ENCODE peak calls at places on chromosomes 7 and 10, in nine cellular contexts. R is activated effector memory CD4-positive, alpha-beta T cell treated with anti-CD3 and anti-CD28 coated beads, Interleukin-2, amount 50 U/mL, for 16 hours; I is CD4-positive, CD25-positive, alpha-beta regulatory T cell; G is HS-5; N is HL-60; E is non-pigmented ciliary epithelial cell; A is HFFc6; L is endothelial cell; X is activated CD4-positive, alpha-beta T cell treated with anti-CD3 and anti-CD28 coated beads for 1 hour. W is an unnamed sample.

GRCh38 chr7:1811850-1812692 is 142.0 kb downstream of the ELFN1 start:
- DNase-seq in A (no peak), N (peak), L (no peak), G (no peak), I (no peak), E (no peak), X (no peak), R (peak), W (no peak)

GRCh38 chr10:34150103-34150502 is 665.0 kb downstream of the PARD3 start:
- DNase-seq in R (no peak), L (no peak), G (no peak), E (no peak), N (no peak), A (no peak), X (no peak), I (no peak), W (no peak)

GRCh38 chr7:45988405-45989057 is 67.5 kb upstream of the IGFBP3 start:
- DNase-seq in X (no peak), E (no peak), G (no peak), A (no peak), I (no peak), N (no peak), R (no peak), L (no peak), W (no peak)

GRCh38 chr7:81331061-81332018 is 412.5 kb upstream of the SEMA3C start:
- DNase-seq in X (no peak), R (no peak), L (no peak), A (no peak), I (no peak), N (no peak), E (no peak), G (no peak), W (no peak)

GRCh38 chr7:78134256-78134655 is 335.7 kb downstream of the PHTF2 start:
- DNase-seq in N (no peak), R (no peak), I (peak), L (peak), X (no peak), G (peak), E (peak), A (peak), W (no peak)

GRCh38 chr7:22876986-22877729 is 54.5 kb upstream of the TOMM7 start:
- DNase-seq in R (no peak), I (no peak), N (no peak), X (no peak), A (no peak), L (no peak), G (no peak), E (no peak), W (no peak)

GRCh38 chr10:47374611-47375536 is 9.2 kb downstream of the ZNF488 start:
- DNase-seq in G (no peak), A (peak), X (no peak), N (no peak), R (peak), I (no peak), E (peak), L (peak), W (no peak)

GRCh38 chr7:44561962-44562621 is 11.6 kb downstream of the DDX56 start:
- DNase-seq in G (peak), L (no peak), E (no peak), N (no peak), I (no peak), X (no peak), A (peak), R (peak), W (no peak)

GRCh38 chr7:92674379-92674778 is 84.2 kb upstream of the FAM133B start:
- DNase-seq in G (no peak), R (no peak), I (no peak), N (no peak), L (no peak), A (no peak), E (no peak), X (no peak), W (no peak)

GRCh38 chr10:89378006-89378627 is at the start of gene IFIT1B:
- DNase-seq in I (no peak), X (no peak), A (no peak), E (no peak), L (no peak), N (no peak), R (no peak), G (no peak), W (no peak)

GRCh38 chr10:122530177-122530576 is 30.4 kb upstream of the DMBT1 start:
- DNase-seq in A (no peak), E (no peak), I (no peak), X (no peak), L (no peak), N (no peak), G (no peak), R (no peak), W (no peak)

GRCh38 chr10:110859947-110860376 is 11.8 kb upstream of the PDCD4 start:
- DNase-seq in X (no peak), A (peak), I (no peak), L (no peak), N (peak), G (no peak), R (no peak), E (peak), W (no peak)

GRCh38 chr7:26081627-26082026 is 70.4 kb upstream of the NFE2L3 start:
- DNase-seq in L (no peak), A (no peak), G (no peak), R (no peak), N (no peak), I (no peak), X (no peak), E (no peak), W (no peak)

GRCh38 chr7:103687981-103688380 is 242.0 kb upstream of the SLC26A5 start:
- DNase-seq in E (no peak), X (no peak), I (no peak), A (no peak), R (no peak), G (no peak), N (no peak), L (no peak), W (no peak)

GRCh38 chr7:140696024-140696678 is 357 bp upstream of the NDUFB2 start:
- DNase-seq in I (no peak), R (peak), A (peak), X (peak), E (peak), G (peak), N (peak), L (peak), W (peak)

GRCh38 chr10:50805981-50806622 is 66.4 kb downstream of the ASAH2B start:
- DNase-seq in N (no peak), L (no peak), X (no peak), G (no peak), R (no peak), I (no peak), A (no peak), E (no peak), W (no peak)

GRCh38 chr7:75915416-75916156 is 631 bp downstream of the POR start:
- DNase-seq in N (peak), L (peak), I (peak), A (no peak), E (no peak), R (peak), G (no peak), X (peak), W (no peak)

GRCh38 chr10:89296227-89296648 is 5.6 kb upstream of the IFIT2 start:
- DNase-seq in I (no peak), R (no peak), X (no peak), E (no peak), N (peak), G (no peak), L (no peak), A (peak), W (no peak)

GRCh38 chr10:70492786-70493659 is 14.5 kb downstream of the PALD1 start:
- DNase-seq in N (peak), X (no peak), L (no peak), G (no peak), E (no peak), A (no peak), I (no peak), R (no peak), W (no peak)

GRCh38 chr10:63005246-63005645 is 127.9 kb upstream of the NRBF2 start:
- DNase-seq in N (no peak), A (peak), L (no peak), E (no peak), I (no peak), X (no peak), R (no peak), G (peak), W (no peak)

GRCh38 chr10:109882251-109883057 is 40.9 kb downstream of the XPNPEP1 start:
- DNase-seq in A (no peak), E (no peak), X (no peak), I (no peak), G (no peak), N (no peak), L (no peak), R (no peak), W (no peak)

GRCh38 chr7:29042893-29043292 is 84.8 kb upstream of the TRIL start:
- DNase-seq in G (no peak), R (no peak), I (no peak), X (no peak), L (no peak), N (no peak), A (no peak), E (no peak), W (no peak)

GRCh38 chr10:8499752-8500390 is 445.4 kb downstream of the GATA3 start:
- DNase-seq in R (no peak), A (no peak), X (no peak), G (no peak), L (no peak), I (no peak), E (no peak), N (no peak), W (no peak)

GRCh38 chr7:143408247-143408685 is 390 bp downstream of the EPHA1 start:
- DNase-seq in N (no peak), L (no peak), R (no peak), G (no peak), I (no peak), E (no peak), X (no peak), A (no peak), W (no peak)

GRCh38 chr10:122342293-122343134 is 32.0 kb upstream of the PLEKHA1 start:
- DNase-seq in N (peak), X (peak), G (no peak), E (peak), A (peak), L (peak), I (peak), R (peak), W (peak)

GRCh38 chr7:95199779-95200558 is 124.4 kb downstream of the PON1 start:
- DNase-seq in A (peak), X (no peak), G (no peak), I (no peak), N (peak), R (no peak), L (peak), E (peak), W (no peak)

GRCh38 chr10:109374215-109374614 is 549.1 kb downstream of the XPNPEP1 start:
- DNase-seq in X (no peak), E (peak), R (no peak), A (peak), I (no peak), L (no peak), N (no peak), G (peak), W (no peak)

GRCh38 chr10:111481271-111482073 is 404.6 kb downstream of the ADRA2A start:
- DNase-seq in I (no peak), A (no peak), N (no peak), R (no peak), G (no peak), L (no peak), E (no peak), X (no peak), W (no peak)

GRCh38 chr10:66218258-66218657 is 707.6 kb upstream of the LRRTM3 start:
- DNase-seq in R (no peak), N (no peak), L (no peak), E (no peak), G (no peak), I (no peak), X (no peak), A (no peak), W (no peak)

GRCh38 chr10:95861401-95861800 is 46.4 kb upstream of the CC2D2B start:
- DNase-seq in N (no peak), G (no peak), R (no peak), E (no peak), I (no peak), X (no peak), A (no peak), L (no peak), W (no peak)

W was measured in T-helper 22 cell.